ENCODE peak calls at places on chromosomes 12 and 14, in eight cellular contexts. One of them, this sample, is unnamed.

GRCh38 chr14:54562334-54562733 is 4.6 kb upstream of the SAMD4A start:
- DNase-seq in IMR-90: peak
- DNase-seq in ascending aorta: no peak
- DNase-seq in CD8-positive, alpha-beta T cell: no peak
- DNase-seq in foreskin fibroblast: peak
- DNase-seq in fibroblast of pulmonary artery: no peak
- DNase-seq in psoas muscle: no peak
- DNase-seq in cardiac fibroblast: no peak
- DNase-seq in this sample: no peak

GRCh38 chr14:52131640-52132320 is 62.9 kb upstream of the NID2 start:
- DNase-seq in IMR-90: peak
- DNase-seq in ascending aorta: peak
- DNase-seq in cardiac fibroblast: peak
- DNase-seq in psoas muscle: peak
- DNase-seq in foreskin fibroblast: peak
- DNase-seq in CD8-positive, alpha-beta T cell: peak
- DNase-seq in fibroblast of pulmonary artery: peak
- DNase-seq in this sample: peak

GRCh38 chr14:106875503-106875902 is 1349.1 kb downstream of the TMEM121 start:
- DNase-seq in CD8-positive, alpha-beta T cell: no peak
- DNase-seq in fibroblast of pulmonary artery: no peak
- DNase-seq in psoas muscle: no peak
- DNase-seq in cardiac fibroblast: no peak
- DNase-seq in IMR-90: no peak
- DNase-seq in foreskin fibroblast: no peak
- DNase-seq in ascending aorta: no peak
- DNase-seq in this sample: no peak

GRCh38 chr12:95118138-95118787 is 44.8 kb upstream of the NR2C1 start:
- DNase-seq in CD8-positive, alpha-beta T cell: no peak
- DNase-seq in cardiac fibroblast: peak
- DNase-seq in psoas muscle: no peak
- DNase-seq in ascending aorta: no peak
- DNase-seq in IMR-90: peak
- DNase-seq in foreskin fibroblast: peak
- DNase-seq in fibroblast of pulmonary artery: peak
- DNase-seq in this sample: peak

GRCh38 chr14:23361320-23361719 is 3.7 kb downstream of the EFS start:
- DNase-seq in ascending aorta: peak
- DNase-seq in IMR-90: peak
- DNase-seq in CD8-positive, alpha-beta T cell: no peak
- DNase-seq in cardiac fibroblast: peak
- DNase-seq in fibroblast of pulmonary artery: peak
- DNase-seq in foreskin fibroblast: peak
- DNase-seq in psoas muscle: no peak
- DNase-seq in this sample: no peak

GRCh38 chr12:120249875-120250795 is 15.4 kb downstream of the PXN start:
- DNase-seq in psoas muscle: peak
- DNase-seq in foreskin fibroblast: no peak
- DNase-seq in CD8-positive, alpha-beta T cell: peak
- DNase-seq in cardiac fibroblast: peak
- DNase-seq in fibroblast of pulmonary artery: peak
- DNase-seq in IMR-90: no peak
- DNase-seq in ascending aorta: peak
- DNase-seq in this sample: no peak

GRCh38 chr12:127496255-127496654 is 770.7 kb upstream of the TMEM132C start:
- DNase-seq in psoas muscle: no peak
- DNase-seq in IMR-90: no peak
- DNase-seq in ascending aorta: no peak
- DNase-seq in fibroblast of pulmonary artery: no peak
- DNase-seq in foreskin fibroblast: no peak
- DNase-seq in CD8-positive, alpha-beta T cell: no peak
- DNase-seq in cardiac fibroblast: no peak
- DNase-seq in this sample: no peak

GRCh38 chr14:73613419-73613963 is 1.2 kb downstream of the ACOT6 start:
- DNase-seq in ascending aorta: no peak
- DNase-seq in cardiac fibroblast: no peak
- DNase-seq in foreskin fibroblast: no peak
- DNase-seq in psoas muscle: no peak
- DNase-seq in fibroblast of pulmonary artery: no peak
- DNase-seq in IMR-90: no peak
- DNase-seq in CD8-positive, alpha-beta T cell: no peak
- DNase-seq in this sample: no peak

GRCh38 chr12:84124211-84124610 is 788.4 kb downstream of the SLC6A15 start:
- DNase-seq in IMR-90: peak
- DNase-seq in foreskin fibroblast: no peak
- DNase-seq in ascending aorta: no peak
- DNase-seq in fibroblast of pulmonary artery: no peak
- DNase-seq in cardiac fibroblast: no peak
- DNase-seq in psoas muscle: no peak
- DNase-seq in CD8-positive, alpha-beta T cell: no peak
- DNase-seq in this sample: no peak

GRCh38 chr14:65850429-65851145 is 438.1 kb downstream of the FUT8 start:
- DNase-seq in fibroblast of pulmonary artery: no peak
- DNase-seq in CD8-positive, alpha-beta T cell: peak
- DNase-seq in cardiac fibroblast: no peak
- DNase-seq in ascending aorta: peak
- DNase-seq in foreskin fibroblast: no peak
- DNase-seq in IMR-90: no peak
- DNase-seq in psoas muscle: no peak
- DNase-seq in this sample: no peak

DNA sequence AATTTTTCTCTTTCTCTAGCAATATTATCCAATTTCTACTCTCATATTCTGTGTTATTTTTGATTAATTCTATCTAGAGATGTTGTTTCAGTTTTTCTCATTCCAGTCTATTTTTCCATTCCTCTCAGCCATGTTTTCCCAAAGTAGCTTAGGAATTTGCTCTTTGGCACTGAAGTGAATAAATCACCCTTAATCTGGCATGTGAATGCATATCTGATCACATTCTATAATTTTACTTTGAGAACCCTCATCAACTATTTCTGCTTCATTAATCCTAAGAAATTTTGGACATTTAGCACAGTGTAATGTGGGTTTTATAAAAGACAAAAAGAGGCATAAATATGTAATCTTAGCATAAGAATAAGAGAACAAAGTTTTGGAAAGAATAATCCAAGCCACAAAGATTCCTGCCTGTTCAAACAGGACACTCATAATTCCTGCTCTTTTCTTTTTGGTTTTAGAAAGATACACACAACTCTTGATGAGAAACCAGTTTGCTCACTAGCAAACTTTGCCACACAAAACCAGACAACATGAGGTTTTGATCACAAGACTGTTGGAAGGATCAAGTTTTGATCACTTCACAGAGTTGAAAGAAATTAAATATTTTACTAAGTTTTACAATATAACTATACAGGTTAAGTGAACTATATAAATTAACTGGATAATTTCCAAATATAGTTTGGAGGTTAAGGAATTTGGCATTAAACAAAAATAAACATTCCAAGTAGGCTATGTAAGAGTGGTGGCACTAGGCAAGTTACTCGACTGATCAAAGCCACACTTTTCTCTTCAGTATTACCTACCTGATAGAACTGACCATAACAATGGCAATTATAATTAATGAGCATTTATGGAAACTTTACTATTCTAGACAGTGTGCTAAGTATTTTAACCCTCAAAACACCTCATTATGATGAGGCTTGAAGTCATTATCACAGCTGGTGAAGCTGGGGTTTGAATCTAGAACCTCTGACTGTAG is 226.6 kb upstream of the TMTC1 start:
- DNase-seq in fibroblast of pulmonary artery: no peak
- DNase-seq in CD8-positive, alpha-beta T cell: no peak
- DNase-seq in psoas muscle: no peak
- DNase-seq in IMR-90: no peak
- DNase-seq in cardiac fibroblast: no peak
- DNase-seq in foreskin fibroblast: no peak
- DNase-seq in ascending aorta: no peak
- DNase-seq in this sample: no peak
- H3K4me3 ChIP-seq in fibroblast of pulmonary artery: no peak
- H3K4me3 ChIP-seq in CD8-positive, alpha-beta T cell: no peak
- H3K4me3 ChIP-seq in psoas muscle: no peak
- H3K4me3 ChIP-seq in IMR-90: no peak
- H3K4me3 ChIP-seq in cardiac fibroblast: no peak
- H3K4me3 ChIP-seq in foreskin fibroblast: no peak
- H3K4me3 ChIP-seq in ascending aorta: no peak
- H3K4me3 ChIP-seq in this sample: no peak

DNA sequence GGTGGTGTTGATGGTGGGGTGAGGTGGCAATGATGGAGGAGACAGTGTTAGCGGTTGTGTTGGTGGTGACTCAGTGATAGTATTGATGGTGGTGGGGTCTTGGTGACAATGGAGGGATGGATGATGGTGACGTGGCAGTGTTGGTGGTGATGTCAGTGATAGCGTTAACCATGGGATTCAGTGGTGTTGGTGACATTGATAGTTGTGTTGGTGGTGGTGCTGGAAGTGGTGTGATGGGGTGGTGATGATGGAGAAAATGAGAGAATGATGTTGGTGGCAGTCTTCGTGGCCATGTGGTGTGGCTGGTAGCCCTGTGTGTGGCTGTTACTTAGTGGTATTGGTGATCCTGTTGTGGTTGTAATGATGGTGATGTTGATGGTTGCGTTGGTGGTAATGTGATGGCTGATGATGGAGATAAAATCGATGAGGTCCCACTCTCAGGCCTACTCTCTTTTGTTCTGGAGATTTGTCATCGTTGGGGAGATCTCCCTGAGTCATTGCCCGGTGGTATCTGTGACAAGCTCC is 2.6 kb downstream of the DTX1 start:
- DNase-seq in CD8-positive, alpha-beta T cell: no peak
- DNase-seq in foreskin fibroblast: no peak
- DNase-seq in fibroblast of pulmonary artery: no peak
- DNase-seq in ascending aorta: no peak
- DNase-seq in IMR-90: no peak
- DNase-seq in cardiac fibroblast: no peak
- DNase-seq in psoas muscle: no peak
- DNase-seq in this sample: no peak
- H3K4me3 ChIP-seq in CD8-positive, alpha-beta T cell: no peak
- H3K4me3 ChIP-seq in foreskin fibroblast: no peak
- H3K4me3 ChIP-seq in fibroblast of pulmonary artery: no peak
- H3K4me3 ChIP-seq in ascending aorta: no peak
- H3K4me3 ChIP-seq in IMR-90: no peak
- H3K4me3 ChIP-seq in cardiac fibroblast: no peak
- H3K4me3 ChIP-seq in psoas muscle: no peak
- H3K4me3 ChIP-seq in this sample: no peak

DNA sequence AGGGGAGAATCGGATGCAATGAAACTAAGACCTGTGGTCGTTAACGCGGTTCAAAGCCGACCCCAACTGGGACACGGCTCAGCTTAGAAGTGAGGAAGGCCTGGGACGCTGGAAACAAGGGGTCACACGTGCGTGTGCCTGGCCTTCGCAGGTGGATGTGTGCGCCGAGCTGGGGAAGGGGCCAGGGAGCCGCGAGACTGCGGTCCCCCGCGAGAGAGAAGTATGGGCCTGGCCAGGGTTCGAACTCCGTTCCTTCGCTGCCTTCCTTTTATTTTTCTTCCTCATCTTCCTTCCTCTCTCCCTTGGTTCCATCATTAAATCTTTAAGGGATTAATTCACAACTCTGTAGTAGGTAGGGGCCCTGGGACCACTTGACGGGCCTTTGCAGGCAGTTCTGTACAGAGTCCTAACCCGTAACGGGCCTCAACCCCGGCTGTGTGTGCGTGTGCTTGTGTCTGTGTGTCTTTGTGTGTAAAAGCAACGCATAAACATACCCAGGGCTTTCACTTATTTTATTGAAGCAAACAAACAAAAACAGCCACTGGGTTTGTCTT is 3.6 kb downstream of the TTC6 start:
- DNase-seq in ascending aorta: no peak
- DNase-seq in CD8-positive, alpha-beta T cell: no peak
- DNase-seq in psoas muscle: no peak
- DNase-seq in cardiac fibroblast: no peak
- DNase-seq in IMR-90: no peak
- DNase-seq in fibroblast of pulmonary artery: no peak
- DNase-seq in foreskin fibroblast: no peak
- DNase-seq in this sample: no peak
- H3K4me3 ChIP-seq in ascending aorta: peak
- H3K4me3 ChIP-seq in CD8-positive, alpha-beta T cell: no peak
- H3K4me3 ChIP-seq in psoas muscle: peak
- H3K4me3 ChIP-seq in cardiac fibroblast: no peak
- H3K4me3 ChIP-seq in IMR-90: no peak
- H3K4me3 ChIP-seq in fibroblast of pulmonary artery: no peak
- H3K4me3 ChIP-seq in foreskin fibroblast: no peak
- H3K4me3 ChIP-seq in this sample: no peak

DNA sequence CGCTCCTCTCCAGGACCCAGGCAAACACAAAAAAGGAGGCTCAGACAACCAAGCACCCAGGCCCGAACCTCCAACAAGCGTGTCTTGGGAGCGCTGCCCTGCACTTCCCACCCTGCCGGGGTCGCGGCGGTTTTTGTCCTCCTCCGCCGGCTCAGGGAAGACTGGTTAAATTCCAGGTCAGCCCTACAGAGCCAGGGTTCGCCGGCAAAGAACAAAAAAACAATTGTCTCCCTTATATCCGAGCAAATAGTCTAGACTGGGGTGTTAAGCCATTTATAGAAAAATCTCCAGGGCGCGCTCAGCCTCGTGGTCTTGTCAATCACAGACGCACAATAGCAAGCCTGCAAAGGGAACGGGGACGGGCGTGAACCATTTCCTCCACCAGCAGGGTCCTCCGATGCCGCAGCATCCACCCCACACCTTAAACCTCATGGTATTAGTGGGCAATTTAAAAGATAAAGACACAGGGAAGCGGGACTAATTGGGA is 46.9 kb downstream of the BCAT1 start:
- DNase-seq in psoas muscle: no peak
- DNase-seq in ascending aorta: no peak
- DNase-seq in IMR-90: no peak
- DNase-seq in foreskin fibroblast: peak
- DNase-seq in cardiac fibroblast: no peak
- DNase-seq in fibroblast of pulmonary artery: no peak
- DNase-seq in CD8-positive, alpha-beta T cell: no peak
- DNase-seq in this sample: no peak
- H3K4me3 ChIP-seq in psoas muscle: peak
- H3K4me3 ChIP-seq in ascending aorta: peak
- H3K4me3 ChIP-seq in IMR-90: no peak
- H3K4me3 ChIP-seq in foreskin fibroblast: peak
- H3K4me3 ChIP-seq in cardiac fibroblast: peak
- H3K4me3 ChIP-seq in fibroblast of pulmonary artery: peak
- H3K4me3 ChIP-seq in CD8-positive, alpha-beta T cell: no peak
- H3K4me3 ChIP-seq in this sample: peak

GRCh38 chr14:41606249-41607118 is at the start of gene LRFN5:
- DNase-seq in foreskin fibroblast: peak
- DNase-seq in ascending aorta: no peak
- DNase-seq in IMR-90: peak
- DNase-seq in fibroblast of pulmonary artery: peak
- DNase-seq in psoas muscle: peak
- DNase-seq in cardiac fibroblast: peak
- DNase-seq in CD8-positive, alpha-beta T cell: no peak
- DNase-seq in this sample: no peak
- H3K4me3 ChIP-seq in foreskin fibroblast: peak
- H3K4me3 ChIP-seq in ascending aorta: peak
- H3K4me3 ChIP-seq in IMR-90: peak
- H3K4me3 ChIP-seq in fibroblast of pulmonary artery: peak
- H3K4me3 ChIP-seq in psoas muscle: peak
- H3K4me3 ChIP-seq in cardiac fibroblast: peak
- H3K4me3 ChIP-seq in CD8-positive, alpha-beta T cell: peak
- H3K4me3 ChIP-seq in this sample: peak

GRCh38 chr12:54588892-54589291 is 433 bp upstream of the PPP1R1A start:
- DNase-seq in psoas muscle: no peak
- DNase-seq in foreskin fibroblast: no peak
- DNase-seq in cardiac fibroblast: no peak
- DNase-seq in ascending aorta: no peak
- DNase-seq in fibroblast of pulmonary artery: no peak
- DNase-seq in IMR-90: no peak
- DNase-seq in CD8-positive, alpha-beta T cell: no peak
- DNase-seq in this sample: no peak
- H3K4me3 ChIP-seq in psoas muscle: peak
- H3K4me3 ChIP-seq in foreskin fibroblast: no peak
- H3K4me3 ChIP-seq in cardiac fibroblast: no peak
- H3K4me3 ChIP-seq in ascending aorta: peak
- H3K4me3 ChIP-seq in fibroblast of pulmonary artery: no peak
- H3K4me3 ChIP-seq in IMR-90: no peak
- H3K4me3 ChIP-seq in CD8-positive, alpha-beta T cell: no peak
- H3K4me3 ChIP-seq in this sample: no peak

This sample was measured in skeletal muscle cell.